ENCODE peak calls at places on chromosomes 12 and 14, in four cellular contexts. W is H1, S is WTC11, E is GM23338. C is an unnamed sample.

GRCh38 chr12:56635539-56636117 is 5.5 kb upstream of the BAZ2A start:
- DNase-seq in W (peak; percentile 76), S (peak; percentile 34), E (peak; percentile 37), C (no peak)

GRCh38 chr12:70919597-70920035 is 922 bp downstream of the PTPRR start:
- DNase-seq in W (no peak), S (peak; percentile 22), E (peak; percentile 84), C (no peak)

GRCh38 chr14:55373784-55374725 is 37.6 kb downstream of the ATG14 start:
- DNase-seq in W (no peak), S (no peak), E (no peak), C (no peak)

GRCh38 chr14:98069712-98070133 is 1202.3 kb downstream of the BCL11B start:
- DNase-seq in W (peak; percentile 48), S (no peak), E (peak; percentile 60), C (peak; percentile 0)

GRCh38 chr12:19434538-19434937 is 4.8 kb upstream of the AEBP2 start:
- DNase-seq in W (no peak), S (no peak), E (no peak), C (no peak)

GRCh38 chr12:69553626-69554248 is 31.5 kb upstream of the CCT2 start:
- DNase-seq in W (no peak), S (no peak), E (no peak), C (peak; percentile 11)

GRCh38 chr14:92780444-92780843 is 13.7 kb upstream of the GOLGA5 start:
- DNase-seq in W (no peak), S (no peak), E (no peak), C (no peak)

GRCh38 chr12:68538722-68539614 is 71.7 kb upstream of the RAP1B start:
- DNase-seq in W (peak; percentile 51), S (peak; percentile 51), E (peak; percentile 84), C (no peak)

GRCh38 chr14:100547633-100548294 is 39.5 kb downstream of the BEGAIN start:
- DNase-seq in W (no peak), S (no peak), E (no peak), C (no peak)

GRCh38 chr12:39824505-39825198 is 205.0 kb upstream of the ABCD2 start:
- DNase-seq in W (no peak), S (no peak), E (no peak), C (peak; percentile 6)

GRCh38 chr12:60106207-60106606 is 510.4 kb downstream of the SLC16A7 start:
- DNase-seq in W (no peak), S (no peak), E (no peak), C (no peak)

GRCh38 chr14:39212034-39212433 is 21.7 kb upstream of the MIA2 start:
- DNase-seq in W (no peak), S (no peak), E (no peak), C (no peak)

GRCh38 chr14:23285530-23286019 is 357 bp downstream of the HOMEZ start:
- DNase-seq in W (no peak), S (no peak), E (peak; percentile 37), C (no peak)

GRCh38 chr12:131724534-131724933 is 13.6 kb downstream of the SFSWAP start:
- DNase-seq in W (no peak), S (no peak), E (peak; percentile 44), C (no peak)

GRCh38 chr14:77286554-77286953 is 15.5 kb upstream of the NGB start:
- DNase-seq in W (no peak), S (no peak), E (no peak), C (no peak)

GRCh38 chr14:78448483-78449094 is 278.4 kb downstream of the NRXN3 start:
- DNase-seq in W (peak; percentile 93), S (peak; percentile 80), E (peak; percentile 81), C (peak; percentile 15)

DNA sequence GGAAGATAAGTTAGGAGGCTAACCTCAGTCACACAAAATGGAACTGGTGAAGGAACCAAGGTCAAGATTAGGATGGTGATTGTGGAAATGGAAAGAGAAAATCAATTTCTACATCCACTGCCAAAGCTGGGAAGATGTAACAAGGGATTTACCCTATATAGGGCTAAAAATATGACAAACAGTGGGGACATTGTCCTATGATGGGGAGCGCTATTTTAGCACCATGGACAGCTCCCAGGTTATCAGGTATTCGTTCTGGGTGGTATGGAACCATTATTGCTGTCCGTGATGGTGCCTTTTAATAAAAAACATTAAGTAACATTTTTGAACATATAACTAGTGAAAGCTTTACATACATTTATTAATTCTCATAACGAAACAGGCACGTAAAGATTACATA is 124.0 kb downstream of the NDUFA12 start:
- DNase-seq in W (no peak), S (peak; percentile 34), E (peak; percentile 63), C (peak; percentile 5)
- TF ChIP-seq CREB1 in W (no peak), S (no peak), E (no peak), C (no peak)

DNA sequence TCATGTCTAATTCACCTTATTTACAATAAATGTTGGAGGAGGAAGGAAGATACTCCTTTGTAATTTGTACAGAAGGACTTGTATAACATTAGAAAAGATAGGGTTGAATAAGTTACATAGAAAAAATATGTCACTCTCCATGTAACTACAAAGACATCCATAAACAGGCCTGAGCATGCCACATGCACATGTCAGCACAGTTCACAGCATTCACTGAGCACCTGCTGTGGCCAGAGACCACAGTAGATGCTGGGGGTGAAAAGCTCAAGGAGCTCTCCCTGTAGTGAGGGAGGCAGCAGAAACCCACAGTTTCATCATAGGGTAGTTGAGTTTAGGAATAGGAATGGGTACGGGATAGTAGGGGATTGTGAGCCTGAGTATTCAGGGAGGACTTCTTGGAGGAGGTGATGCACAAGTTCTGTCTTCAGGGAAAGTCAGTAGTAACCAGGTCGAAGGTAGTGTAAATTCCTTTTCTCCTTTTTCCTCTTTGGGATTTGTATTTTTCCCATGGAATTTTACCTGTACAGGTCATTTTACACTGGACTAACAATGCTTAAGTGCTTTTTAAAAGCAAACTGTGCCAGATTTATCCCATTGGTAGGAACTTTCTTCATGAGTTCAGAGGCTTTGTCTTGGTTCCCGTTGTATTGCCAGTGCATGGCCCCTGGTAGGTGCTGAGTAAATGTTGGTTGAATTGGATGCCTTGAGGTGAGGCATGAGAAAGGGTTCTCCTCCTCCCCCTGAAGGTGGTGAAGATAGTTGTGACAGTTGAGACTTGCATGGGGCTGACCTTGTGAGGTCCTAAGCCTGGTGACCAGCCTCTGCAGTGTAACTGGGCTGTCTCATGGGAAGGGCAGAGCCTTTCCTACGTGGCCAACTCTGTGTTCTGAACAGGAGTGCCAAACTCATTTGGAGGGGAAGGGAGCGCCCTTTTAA is 20.2 kb downstream of the PRKCH start:
- DNase-seq in W (no peak), S (no peak), E (no peak), C (no peak)
- TF ChIP-seq CREB1 in W (no peak), S (no peak), E (no peak), C (no peak)

GRCh38 chr14:101563352-101563653 is 2.0 kb downstream of the DIO3 start:
- DNase-seq in W (no peak), S (no peak), E (no peak), C (no peak)
- TF ChIP-seq CREB1 in W (no peak), S (no peak), E (no peak), C (no peak)

DNA sequence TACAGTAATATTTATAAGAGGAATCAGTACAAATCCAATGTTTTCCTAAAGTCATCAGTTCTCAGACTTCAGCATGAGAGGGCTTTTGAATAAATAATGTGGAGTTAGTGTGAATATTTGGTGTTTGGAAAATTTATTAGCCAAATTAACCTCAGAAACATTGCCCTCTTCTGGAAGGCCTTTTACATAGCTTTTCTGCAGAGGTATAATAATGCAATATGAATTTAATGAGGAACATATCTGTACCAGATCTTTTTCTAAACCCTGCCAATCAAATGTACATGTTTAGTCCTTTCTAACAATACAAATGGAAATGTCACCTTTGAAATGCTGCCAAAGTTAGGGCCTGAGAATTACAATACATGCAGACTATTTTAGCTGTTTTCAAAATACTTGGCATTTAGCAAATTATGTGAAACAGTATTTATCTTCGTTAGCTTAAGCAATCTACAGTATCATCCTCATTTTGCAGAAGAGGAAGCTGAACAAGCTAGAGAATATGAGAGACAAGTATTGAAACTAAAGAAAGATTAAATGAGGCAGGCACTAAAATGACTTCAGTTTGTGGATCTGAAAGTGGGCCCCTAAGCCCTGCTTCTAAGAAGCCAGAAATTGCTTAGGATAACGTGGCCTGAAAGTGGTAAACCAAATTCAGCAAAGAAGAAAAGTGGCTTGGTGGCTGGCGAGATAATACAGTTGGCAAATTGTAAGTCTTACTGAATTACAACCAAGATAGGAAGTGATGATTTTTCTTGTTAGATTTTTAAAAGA is 60.4 kb upstream of the MANSC4 start:
- DNase-seq in W (no peak), S (no peak), E (no peak), C (no peak)
- TF ChIP-seq CREB1 in W (no peak), S (no peak), E (no peak), C (no peak)

C was measured in HepG2.